ENCODE peak calls at places on chromosomes 13 and 19, in five cellular contexts. D is heart left ventricle; N is effector memory CD4-positive, alpha-beta T cell; M is CD4-positive, alpha-beta memory T cell; Q is K562. H is an unnamed sample. For H3K9me3 and H3K36me3, the result is how much of the 10 kb centered on the place peaks cover.

GRCh38 chr19:30228726-30229523 is 143.3 kb upstream of the ZNF536 start:
- DNase-seq in D (no peak), N (no peak), M (no peak), Q (no peak), H (no peak)

GRCh38 chr13:110126391-110126961 is 180.5 kb downstream of the COL4A1 start:
- DNase-seq in D (peak), N (no peak), M (no peak), Q (no peak), H (no peak)

GRCh38 chr19:31351212-31352193 is 2.3 kb upstream of the TSHZ3 start:
- DNase-seq in D (peak), N (no peak), M (no peak), Q (no peak), H (no peak)

GRCh38 chr13:85503797-85504196 is 295.4 kb downstream of the SLITRK6 start:
- DNase-seq in D (no peak), N (no peak), M (no peak), Q (no peak), H (no peak)

GRCh38 chr19:40907968-40908735 is 26.1 kb upstream of the CYP2A7 start:
- DNase-seq in D (no peak), N (peak), M (peak), Q (peak), H (peak)

GRCh38 chr13:31175847-31176536 is 14.3 kb upstream of the HSPH1 start:
- DNase-seq in D (no peak), N (no peak), M (no peak), Q (no peak), H (no peak)

GRCh38 chr13:113410472-113411201 is 42.7 kb downstream of the ADPRHL1 start:
- DNase-seq in D (no peak), N (no peak), M (no peak), Q (no peak), H (no peak)

GRCh38 chr19:56066152-56067023 is 54.7 kb downstream of the ZNF787 start:
- DNase-seq in D (peak), N (peak), M (peak), Q (peak), H (peak)

GRCh38 chr13:27289016-27289665 is 18.5 kb downstream of the RASL11A start:
- DNase-seq in D (no peak), N (no peak), M (no peak), Q (no peak), H (no peak)

GRCh38 chr13:21639604-21640003 is 31.3 kb upstream of the FGF9 start:
- DNase-seq in D (no peak), N (no peak), M (no peak), Q (no peak), H (no peak)

GRCh38 chr19:33702606-33703437 is 81.1 kb downstream of the CHST8 start:
- DNase-seq in D (no peak), N (no peak), M (no peak), Q (no peak), H (no peak)

GRCh38 chr13:69050696-69051095 is 1056.9 kb upstream of the ATXN8OS start:
- DNase-seq in D (no peak), N (no peak), M (no peak), Q (no peak), H (no peak)

GRCh38 chr13:111129465-111130110 is 14.5 kb downstream of the ARHGEF7 start:
- DNase-seq in D (no peak), N (no peak), M (no peak), Q (no peak), H (no peak)

GRCh38 chr13:91747164-91747563 is 348.7 kb downstream of the GPC5 start:
- DNase-seq in D (no peak), N (no peak), M (no peak), Q (no peak), H (no peak)

GRCh38 chr13:100533588-100534041 is 55.0 kb downstream of the GGACT start:
- DNase-seq in D (no peak), N (no peak), M (no peak), Q (no peak), H (no peak)

GRCh38 chr13:106535552-106536243 is at the start of gene EFNB2:
- DNase-seq in D (peak), N (peak), M (peak), Q (peak), H (peak)

GRCh38 chr19:33349319-33350289 is 23.9 kb upstream of the CEBPG start:
- DNase-seq in D (no peak), N (no peak), M (no peak), Q (no peak), H (no peak)

GRCh38 chr19:10111405-10111811 is at the start of gene P2RY11:
- DNase-seq in D (no peak), N (no peak), M (peak), Q (no peak), H (no peak)

GRCh38 chr19:45293682-45294081 is 29.0 kb downstream of the CKM start:
- DNase-seq in D (no peak), N (no peak), M (no peak), Q (no peak), H (no peak)

GRCh38 chr13:86909318-86909717 is 761.9 kb upstream of the SLITRK5 start:
- DNase-seq in D (no peak), N (no peak), M (no peak), Q (no peak), H (no peak)

GRCh38 chr19:30111051-30111450 is 169.0 kb downstream of the URI1 start:
- DNase-seq in D (no peak), N (no peak), M (no peak), Q (no peak), H (no peak)

GRCh38 chr13:24627090-24627714 is 53.0 kb upstream of the ATP12A start:
- DNase-seq in D (no peak), N (no peak), M (no peak), Q (peak), H (no peak)

GRCh38 chr13:80486407-80486806 is 145.5 kb upstream of the SPRY2 start:
- DNase-seq in D (no peak), N (no peak), M (no peak), Q (no peak), H (no peak)

GRCh38 chr13:73952683-73953082 is 181.5 kb downstream of the KLF12 start:
- DNase-seq in D (no peak), N (no peak), M (no peak), Q (no peak), H (no peak)

GRCh38 chr13:28590450-28590849 is 68.5 kb upstream of the POMP start:
- DNase-seq in D (no peak), N (no peak), M (no peak), Q (no peak), H (no peak)

GRCh38 chr19:8039231-8039630 is 13.3 kb upstream of the CCL25 start:
- DNase-seq in D (no peak), N (no peak), M (no peak), Q (no peak), H (no peak)

GRCh38 chr13:111251646-111252448 is 68.6 kb upstream of the TEX29 start:
- DNase-seq in D (no peak), N (no peak), M (no peak), Q (no peak), H (no peak)

GRCh38 chr13:34462843-34463242 is 479.2 kb upstream of the NBEA start:
- DNase-seq in D (peak), N (no peak), M (no peak), Q (no peak), H (no peak)

GRCh38 chr13:78022164-78022877 is 103.7 kb upstream of the EDNRB start:
- DNase-seq in D (peak), N (peak), M (peak), Q (no peak), H (peak)

GRCh38 chr13:57353831-57354230 is 186.8 kb downstream of the PRR20E start:
- DNase-seq in D (no peak), N (no peak), M (no peak), Q (no peak), H (no peak)

DNA sequence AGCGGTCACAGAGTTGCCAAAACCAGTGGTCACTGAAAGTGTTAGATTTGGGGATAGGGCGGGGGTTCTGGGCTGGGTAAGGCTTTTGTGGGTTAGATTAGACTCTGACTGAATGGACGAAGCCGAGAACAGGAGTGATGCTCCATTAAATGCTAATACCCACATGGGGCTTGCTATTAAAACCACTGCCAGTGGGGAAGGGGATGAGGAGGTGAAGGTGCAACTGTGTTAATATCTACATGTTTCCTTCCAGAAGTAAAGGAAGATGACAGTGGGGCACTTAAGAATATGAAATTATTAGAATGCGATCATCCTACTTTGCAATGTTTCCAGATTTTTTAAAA is 573 bp upstream of the ZNF614 start:
- DNase-seq in D (no peak), N (no peak), M (no peak), Q (no peak), H (no peak)
- H3K9me3 ChIP-seq in D (under half), N (under half), M (under half), Q (under half), H (under half)

GRCh38 chr19:49660338-49660961 is 5.2 kb downstream of the IRF3 start:
- DNase-seq in D (no peak), N (no peak), M (no peak), Q (no peak), H (no peak)
- H3K36me3 ChIP-seq in D (half or more), N (half or more), M (half or more), Q (half or more), H (under half)

GRCh38 chr19:50724522-50725217 is 1.5 kb downstream of the CLEC11A start:
- DNase-seq in D (peak), N (peak), M (peak), Q (peak), H (peak)

GRCh38 chr19:50729894-50730293 is 6.7 kb downstream of the CLEC11A start:
- DNase-seq in D (no peak), N (no peak), M (no peak), Q (no peak), H (no peak)

GRCh38 chr19:50725218-50725931 is 2.2 kb downstream of the CLEC11A start:
- DNase-seq in D (no peak), N (no peak), M (no peak), Q (no peak), H (no peak)

GRCh38 chr19:50725932-50726230 is 2.7 kb downstream of the CLEC11A start:
- DNase-seq in D (no peak), N (no peak), M (no peak), Q (no peak), H (no peak)

DNA sequence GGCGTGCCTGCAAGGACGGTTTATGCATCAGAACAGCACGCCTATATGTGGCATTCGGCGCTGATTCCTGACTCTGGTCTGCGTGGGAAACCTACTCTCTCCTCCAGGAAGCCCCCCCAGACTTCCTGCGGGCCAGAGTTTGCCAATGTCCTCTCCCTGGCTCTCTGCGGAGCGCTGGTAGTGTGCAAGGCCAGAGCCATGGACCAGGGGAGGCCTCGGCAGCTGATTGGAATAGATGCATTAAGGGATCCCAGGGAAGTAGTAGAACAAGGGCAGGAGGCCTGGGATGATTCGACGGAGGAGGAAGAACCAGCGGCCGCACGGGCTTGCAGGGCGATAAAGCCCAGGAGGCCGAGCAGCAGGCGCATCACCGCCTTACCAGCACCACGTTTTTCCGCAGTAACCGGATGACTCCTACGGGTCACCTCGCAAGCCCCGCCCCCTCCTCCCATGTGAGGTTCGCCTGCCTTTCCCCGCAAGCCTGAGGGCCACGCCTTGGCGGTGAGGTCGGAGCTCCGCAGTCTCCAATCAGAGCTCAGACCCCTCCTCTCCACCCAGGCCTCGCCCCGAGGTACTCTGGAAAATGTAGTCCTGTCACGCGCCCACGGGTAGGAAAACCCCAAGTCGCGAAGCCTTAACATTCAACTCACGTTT is 5.0 kb downstream of the CLEC11A start:
- DNase-seq in D (peak), N (no peak), M (no peak), Q (peak), H (peak)
- H3K4me3 ChIP-seq in D (no peak), N (no peak), M (no peak), Q (no peak), H (no peak)

DNA sequence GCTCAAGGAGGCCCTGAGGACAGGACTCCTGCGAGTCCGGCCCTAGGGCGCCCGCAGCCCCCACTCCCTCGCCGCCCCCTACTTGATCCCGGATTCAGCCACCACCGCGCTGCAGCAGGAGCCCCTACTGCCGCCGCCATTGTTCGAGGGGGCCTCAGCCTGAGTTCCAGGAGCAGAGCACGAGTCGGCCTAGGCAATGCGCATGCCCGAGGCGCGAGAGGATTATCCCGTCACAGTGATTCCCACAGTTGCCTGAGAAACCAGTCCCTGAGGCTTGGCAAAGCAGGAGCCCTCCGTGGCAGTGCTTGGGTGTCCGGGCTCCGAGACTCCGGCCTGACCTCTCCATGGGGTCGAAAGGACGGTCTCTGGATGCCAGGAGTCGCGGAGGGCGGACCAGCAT is 68.4 kb upstream of the ZNF420 start:
- DNase-seq in D (no peak), N (no peak), M (no peak), Q (no peak), H (no peak)
- H3K9me3 ChIP-seq in D (half or more), N (under half), M (under half), Q (under half), H (half or more)

GRCh38 chr19:15238639-15239155 is 6.4 kb upstream of the EPHX3 start:
- DNase-seq in D (no peak), N (no peak), M (no peak), Q (no peak), H (no peak)

GRCh38 chr19:15235796-15236195 is 3.5 kb upstream of the EPHX3 start:
- DNase-seq in D (no peak), N (no peak), M (no peak), Q (no peak), H (no peak)

GRCh38 chr19:15239337-15239949 is 7.2 kb upstream of the EPHX3 start:
- DNase-seq in D (no peak), N (no peak), M (no peak), Q (no peak), H (no peak)

GRCh38 chr19:15236886-15237285 is 4.6 kb upstream of the EPHX3 start:
- DNase-seq in D (no peak), N (no peak), M (no peak), Q (no peak), H (no peak)

GRCh38 chr19:15237759-15238638 is 5.8 kb upstream of the EPHX3 start:
- DNase-seq in D (no peak), N (no peak), M (no peak), Q (no peak), H (no peak)
- H3K36me3 ChIP-seq in D (half or more), N (half or more), M (under half), Q (half or more), H (half or more)

GRCh38 chr19:1360818-1361461 is 22.8 kb upstream of the NDUFS7 start:
- DNase-seq in D (peak), N (no peak), M (no peak), Q (no peak), H (no peak)
- H3K4me3 ChIP-seq in D (no peak), N (no peak), M (no peak), Q (no peak), H (no peak)

DNA sequence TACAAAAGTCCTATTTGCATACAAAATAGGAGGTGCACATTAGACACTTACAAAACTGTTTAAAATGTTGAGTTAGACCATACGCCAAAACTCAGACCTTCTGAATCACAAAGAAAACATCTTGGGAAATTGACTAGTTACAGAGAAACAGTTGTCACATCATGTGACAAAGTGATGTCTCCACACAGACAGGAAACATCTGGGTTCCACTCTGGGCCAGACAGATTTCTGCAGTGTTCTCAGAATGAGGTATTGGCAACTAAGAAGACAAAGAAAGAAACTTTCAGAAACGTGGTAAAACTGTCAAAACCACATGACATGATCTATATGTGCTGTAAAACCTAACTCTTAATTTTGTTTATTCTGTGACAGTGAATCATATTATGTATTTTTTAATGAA is 6.7 kb downstream of the ZNF793 start:
- DNase-seq in D (no peak), N (no peak), M (no peak), Q (no peak), H (no peak)
- H3K9me3 ChIP-seq in D (under half), N (under half), M (under half), Q (under half), H (under half)

GRCh38 chr19:12187625-12188024 is 24.7 kb downstream of the ZNF136 start:
- DNase-seq in D (no peak), N (no peak), M (no peak), Q (no peak), H (no peak)
- H3K36me3 ChIP-seq in D (half or more), N (half or more), M (under half), Q (under half), H (half or more)

DNA sequence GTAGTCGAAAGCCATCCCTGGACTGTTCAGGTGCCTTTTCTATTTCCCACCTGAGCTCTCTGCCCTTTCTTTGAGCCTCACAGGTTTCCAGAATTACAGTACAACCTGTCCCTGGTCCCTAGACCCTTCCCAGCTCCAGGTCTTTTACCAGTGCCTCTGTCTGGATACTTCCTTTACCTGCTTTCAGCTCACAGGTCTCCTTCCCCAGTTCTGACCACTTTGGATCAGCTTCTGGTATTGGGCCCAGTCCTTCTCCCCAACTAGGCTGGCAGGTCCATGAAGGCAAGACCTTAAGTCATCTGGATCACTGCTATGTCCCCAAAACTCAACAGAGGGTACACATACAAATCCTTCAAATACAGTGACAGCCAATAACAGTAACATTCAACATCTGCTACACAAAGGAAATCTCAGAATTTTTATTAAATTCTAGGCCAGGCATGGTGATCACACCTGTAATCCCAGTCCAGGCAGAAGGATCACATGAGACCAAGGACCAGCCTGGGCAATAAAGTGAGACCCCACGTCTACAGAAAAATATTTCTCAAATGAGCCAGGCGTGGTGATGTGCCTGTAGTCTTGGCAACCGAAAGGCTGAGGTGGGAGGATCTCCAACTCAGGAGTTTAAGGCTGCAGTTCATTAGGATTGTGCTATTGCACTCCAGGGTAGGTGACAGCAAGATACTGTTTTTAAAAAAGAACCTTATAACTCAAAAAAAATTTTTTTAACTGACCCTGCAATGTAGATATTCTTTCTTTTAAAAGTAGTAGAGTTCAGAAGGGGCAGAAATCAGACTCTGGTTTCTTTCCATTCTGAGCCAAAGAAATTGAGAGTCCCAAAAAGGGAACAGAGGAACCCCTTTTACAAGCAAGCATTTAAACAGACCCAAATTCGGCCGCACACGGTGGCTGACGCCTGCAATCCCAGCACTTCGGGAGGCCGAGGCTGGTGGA is 1.3 kb downstream of the RPS16 start:
- DNase-seq in D (no peak), N (no peak), M (no peak), Q (no peak), H (no peak)
- H3K4me3 ChIP-seq in D (peak), N (peak), M (peak), Q (peak), H (peak)

GRCh38 chr19:21910318-21910717 is 74.3 kb upstream of the ZNF43 start:
- DNase-seq in D (no peak), N (no peak), M (no peak), Q (no peak), H (no peak)

GRCh38 chr19:21912654-21913053 is 76.7 kb upstream of the ZNF43 start:
- DNase-seq in D (no peak), N (no peak), M (no peak), Q (no peak), H (no peak)

GRCh38 chr19:21902596-21902995 is 66.6 kb upstream of the ZNF43 start:
- DNase-seq in D (no peak), N (no peak), M (no peak), Q (no peak), H (no peak)

GRCh38 chr19:21907516-21907915 is 71.5 kb upstream of the ZNF43 start:
- DNase-seq in D (no peak), N (no peak), M (no peak), Q (no peak), H (no peak)

GRCh38 chr19:21908066-21908465 is 72.1 kb upstream of the ZNF43 start:
- DNase-seq in D (no peak), N (no peak), M (no peak), Q (no peak), H (no peak)
- H3K9me3 ChIP-seq in D (under half), N (under half), M (under half), Q (under half), H (under half)